ENCODE peak calls at places on chromosomes 12 and 14, in eight cellular contexts. A is RWPE2, R is heart right ventricle, F is heart left ventricle, S is psoas muscle, L is GM10248, N is pancreas, T is HFFc6. Q is an unnamed sample.

GRCh38 chr12:130026608-130027176 is 122.9 kb upstream of the TMEM132D start:
- DNase-seq in R (no peak), L (no peak), S (no peak), T (no peak), F (no peak), N (peak), A (no peak), Q (peak)

GRCh38 chr14:100392266-100392850 is 69.2 kb downstream of the SLC25A47 start:
- DNase-seq in N (no peak), S (no peak), T (no peak), L (no peak), R (no peak), A (no peak), F (no peak), Q (no peak)

GRCh38 chr12:93804392-93805179 is 127.4 kb downstream of the CRADD start:
- DNase-seq in S (no peak), A (no peak), L (no peak), F (no peak), R (no peak), T (peak), N (no peak), Q (no peak)

GRCh38 chr12:53481108-53481442 is 18.2 kb downstream of the MAP3K12 start:
- DNase-seq in R (no peak), N (no peak), L (no peak), A (no peak), S (no peak), F (no peak), T (no peak), Q (no peak)

GRCh38 chr12:93911436-93911835 is 234.3 kb downstream of the CRADD start:
- DNase-seq in N (no peak), L (no peak), A (no peak), S (no peak), R (no peak), F (no peak), T (no peak), Q (no peak)

GRCh38 chr12:53963434-53964314 is 9.0 kb downstream of the HOXC12 start:
- DNase-seq in S (no peak), A (no peak), N (no peak), F (no peak), R (no peak), L (no peak), T (no peak), Q (no peak)

GRCh38 chr14:52553002-52553670 is 500 bp downstream of the GPR137C start:
- DNase-seq in A (peak), T (no peak), L (peak), N (peak), R (peak), F (peak), S (peak), Q (peak)

GRCh38 chr12:18158774-18159557 is 69.0 kb upstream of the RERGL start:
- DNase-seq in A (no peak), T (no peak), L (peak), S (no peak), N (peak), F (no peak), R (no peak), Q (no peak)

GRCh38 chr12:57755454-57756372 is 810 bp downstream of the MARCHF9 start:
- DNase-seq in L (no peak), R (no peak), T (no peak), A (no peak), N (peak), S (no peak), F (no peak), Q (peak)

GRCh38 chr12:52415870-52416750 is 10.0 kb upstream of the KRT82 start:
- DNase-seq in A (no peak), L (no peak), S (peak), F (peak), R (peak), T (peak), N (peak), Q (no peak)

GRCh38 chr14:90419200-90419599 is 22.4 kb downstream of the CALM1 start:
- DNase-seq in S (peak), A (peak), R (peak), L (no peak), T (peak), F (peak), N (peak), Q (peak)

GRCh38 chr14:87615822-87616679 is 376.9 kb downstream of the GALC start:
- DNase-seq in S (peak), F (peak), N (peak), R (peak), T (no peak), A (no peak), L (peak), Q (peak)

GRCh38 chr12:64943686-64944085 is 119.2 kb downstream of the TBC1D30 start:
- DNase-seq in T (no peak), N (no peak), L (no peak), R (no peak), A (no peak), F (no peak), S (no peak), Q (no peak)

GRCh38 chr12:106883421-106883820 is 72.3 kb upstream of the TMEM263 start:
- DNase-seq in N (no peak), S (no peak), A (no peak), L (no peak), F (no peak), T (peak), R (no peak), Q (no peak)

GRCh38 chr14:93064411-93065271 is 51.1 kb downstream of the ITPK1 start:
- DNase-seq in T (peak), S (no peak), R (peak), A (no peak), F (peak), L (no peak), N (no peak), Q (no peak)

GRCh38 chr12:27164330-27165045 is 79.6 kb upstream of the STK38L start:
- DNase-seq in N (no peak), L (no peak), A (no peak), R (no peak), F (no peak), T (no peak), S (no peak), Q (no peak)

GRCh38 chr14:98909251-98909944 is 362.6 kb downstream of the BCL11B start:
- DNase-seq in A (no peak), N (no peak), F (no peak), L (no peak), T (peak), R (no peak), S (no peak), Q (no peak)

GRCh38 chr12:77968021-77968420 is 137.3 kb downstream of the NAV3 start:
- DNase-seq in R (no peak), S (no peak), L (no peak), A (no peak), N (no peak), F (no peak), T (no peak), Q (no peak)

GRCh38 chr14:34770901-34771300 is 56.5 kb upstream of the CFL2 start:
- DNase-seq in S (no peak), T (no peak), A (no peak), R (no peak), F (no peak), N (no peak), L (no peak), Q (no peak)

GRCh38 chr12:130826151-130826801 is 12.8 kb downstream of the STX2 start:
- DNase-seq in R (no peak), F (no peak), S (peak), N (peak), A (no peak), T (peak), L (peak), Q (no peak)

GRCh38 chr12:65567820-65568219 is 256.5 kb upstream of the HMGA2 start:
- DNase-seq in R (no peak), L (no peak), N (no peak), T (no peak), A (no peak), F (no peak), S (no peak), Q (peak)

GRCh38 chr14:43003845-43004244 is 1397.2 kb downstream of the LRFN5 start:
- DNase-seq in A (no peak), F (no peak), T (no peak), R (no peak), L (no peak), S (no peak), N (no peak), Q (no peak)

GRCh38 chr12:34402899-34403705 is 380.8 kb downstream of the ALG10 start:
- DNase-seq in R (peak), F (peak), A (peak), N (peak), S (peak), T (no peak), L (peak), Q (no peak)

GRCh38 chr14:71739273-71739990 is 192.8 kb upstream of the RGS6 start:
- DNase-seq in F (no peak), T (no peak), N (peak), R (peak), L (no peak), A (no peak), S (no peak), Q (no peak)

GRCh38 chr14:58844544-58844943 is 206.8 kb downstream of the DACT1 start:
- DNase-seq in F (no peak), S (no peak), T (no peak), A (no peak), R (no peak), N (no peak), L (no peak), Q (no peak)

GRCh38 chr12:53623526-53623925 is 2.7 kb downstream of the ATF7 start:
- DNase-seq in S (no peak), F (no peak), N (no peak), R (peak), T (no peak), A (no peak), L (no peak), Q (no peak)

GRCh38 chr12:94309348-94309747 is 150.3 kb downstream of the CEP83 start:
- DNase-seq in S (no peak), A (no peak), R (no peak), L (peak), T (no peak), F (no peak), N (no peak), Q (no peak)

GRCh38 chr14:50064993-50065392 is 51.4 kb downstream of the VCPKMT start:
- DNase-seq in R (peak), F (no peak), T (no peak), S (no peak), L (peak), A (no peak), N (no peak), Q (peak)

GRCh38 chr14:67557118-67557517 is 24.0 kb downstream of the PLEKHH1 start:
- DNase-seq in F (no peak), S (no peak), T (no peak), R (no peak), L (no peak), N (no peak), A (no peak), Q (no peak)

GRCh38 chr12:43805857-43806736 is at the start of gene TWF1:
- DNase-seq in S (peak), L (peak), R (peak), T (peak), A (peak), F (peak), N (peak), Q (peak)
- TF ChIP-seq CTCF in S (no peak), L (no peak), R (peak), T (peak), A (peak), F (peak), N (no peak), Q (peak)

GRCh38 chr12:119012179-119012578 is 30.8 kb downstream of the SRRM4 start:
- DNase-seq in A (no peak), S (no peak), F (no peak), N (no peak), T (no peak), L (no peak), R (no peak), Q (no peak)

GRCh38 chr12:119020377-119021360 is 39.3 kb downstream of the SRRM4 start:
- DNase-seq in L (peak), R (peak), T (no peak), F (peak), S (no peak), N (peak), A (no peak), Q (peak)

GRCh38 chr12:119013023-119013422 is 31.7 kb downstream of the SRRM4 start:
- DNase-seq in T (no peak), S (no peak), N (no peak), L (no peak), F (no peak), R (no peak), A (no peak), Q (no peak)

GRCh38 chr12:119014368-119014767 is 33.0 kb downstream of the SRRM4 start:
- DNase-seq in T (no peak), A (no peak), L (no peak), N (no peak), S (no peak), F (no peak), R (no peak), Q (no peak)

GRCh38 chr12:119016715-119017114 is 35.4 kb downstream of the SRRM4 start:
- DNase-seq in N (no peak), R (no peak), S (no peak), F (no peak), T (no peak), L (no peak), A (no peak), Q (no peak)
- TF ChIP-seq CTCF in N (no peak), R (no peak), S (no peak), F (no peak), T (no peak), L (no peak), A (no peak), Q (no peak)

DNA sequence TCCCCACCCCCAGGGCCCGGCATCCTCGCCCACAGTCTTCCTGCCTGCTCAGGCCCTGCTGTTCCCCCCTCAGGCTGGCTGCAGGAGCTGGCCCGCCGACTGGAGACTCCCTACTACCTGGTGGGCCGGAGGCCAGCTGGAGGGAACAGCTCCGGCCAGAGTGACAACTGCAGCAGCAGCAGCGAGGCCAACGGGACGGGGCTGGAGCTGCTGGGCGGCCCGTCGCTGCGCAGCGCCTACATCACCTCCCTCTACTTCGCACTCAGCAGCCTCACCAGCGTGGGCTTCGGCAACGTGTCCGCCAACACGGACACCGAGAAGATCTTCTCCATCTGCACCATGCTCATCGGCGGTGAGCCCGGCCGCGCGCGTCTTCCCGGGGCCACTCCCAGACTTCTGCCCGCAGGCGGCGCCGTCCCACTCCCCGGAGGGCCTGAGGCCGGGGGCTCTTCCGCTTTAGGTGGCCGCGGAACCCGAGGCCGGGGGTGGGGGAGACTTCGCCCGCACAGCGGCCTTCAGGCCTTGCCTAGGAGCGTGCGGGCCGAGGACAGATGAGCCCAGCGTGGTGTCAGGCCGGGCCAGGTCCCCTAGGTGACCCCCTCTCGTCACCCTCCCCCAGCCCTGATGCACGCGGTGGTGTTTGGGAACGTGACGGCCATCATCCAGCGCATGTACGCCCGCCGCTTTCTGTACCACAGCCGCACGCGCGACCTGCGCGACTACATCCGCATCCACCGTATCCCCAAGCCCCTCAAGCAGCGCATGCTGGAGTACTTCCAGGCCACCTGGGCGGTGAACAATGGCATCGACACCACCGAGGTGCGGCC is 10.2 kb downstream of the KCNH3 start:
- DNase-seq in F (peak), N (no peak), R (no peak), S (no peak), L (no peak), T (no peak), A (no peak), Q (peak)
- TF ChIP-seq CTCF in F (peak), N (no peak), R (peak), S (peak), L (peak), T (peak), A (no peak), Q (peak)

GRCh38 chr14:88941414-88941813 is 117.0 kb downstream of the TTC8 start:
- DNase-seq in L (no peak), S (no peak), F (no peak), N (no peak), A (no peak), R (no peak), T (no peak), Q (no peak)
- TF ChIP-seq CTCF in L (no peak), S (no peak), F (no peak), N (no peak), A (no peak), R (no peak), T (no peak), Q (no peak)

DNA sequence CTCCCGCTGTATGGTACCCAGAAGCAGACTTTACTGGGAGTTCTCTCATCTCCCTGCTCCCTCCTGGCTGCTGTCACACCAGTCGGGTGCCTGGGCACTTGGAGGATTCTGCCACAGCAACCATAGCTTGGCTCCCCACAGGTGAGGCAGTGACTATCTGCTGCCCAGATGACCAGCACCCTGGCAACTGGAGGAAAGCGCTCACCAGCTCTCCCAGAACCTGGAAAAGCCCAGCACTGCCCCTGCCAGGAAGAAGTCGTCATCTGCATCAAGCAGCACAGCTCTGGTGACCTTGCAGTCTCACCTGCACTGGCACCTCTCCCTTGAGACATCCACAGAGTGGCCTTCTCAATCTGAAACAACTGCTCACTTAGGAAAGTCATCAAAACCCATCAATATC is 31.9 kb upstream of the TC2N start:
- DNase-seq in T (no peak), N (peak), S (no peak), A (no peak), R (no peak), L (no peak), F (no peak), Q (no peak)
- TF ChIP-seq CTCF in T (no peak), N (no peak), S (no peak), A (peak), R (no peak), L (no peak), F (no peak), Q (no peak)

GRCh38 chr12:41794341-41794740 is 350.3 kb downstream of the GXYLT1 start:
- DNase-seq in R (no peak), L (no peak), A (no peak), N (no peak), T (no peak), F (no peak), S (no peak), Q (no peak)

GRCh38 chr12:41801261-41801660 is 343.4 kb downstream of the GXYLT1 start:
- DNase-seq in T (no peak), S (no peak), A (no peak), L (no peak), F (no peak), R (no peak), N (no peak), Q (no peak)

GRCh38 chr12:41795066-41795465 is 349.6 kb downstream of the GXYLT1 start:
- DNase-seq in S (no peak), L (no peak), N (no peak), R (no peak), T (no peak), A (no peak), F (no peak), Q (no peak)

GRCh38 chr12:41795910-41796309 is 348.8 kb downstream of the GXYLT1 start:
- DNase-seq in N (no peak), A (no peak), S (no peak), T (no peak), L (no peak), F (no peak), R (no peak), Q (no peak)
- TF ChIP-seq CTCF in N (no peak), A (no peak), S (no peak), T (no peak), L (no peak), F (no peak), R (no peak), Q (no peak)

DNA sequence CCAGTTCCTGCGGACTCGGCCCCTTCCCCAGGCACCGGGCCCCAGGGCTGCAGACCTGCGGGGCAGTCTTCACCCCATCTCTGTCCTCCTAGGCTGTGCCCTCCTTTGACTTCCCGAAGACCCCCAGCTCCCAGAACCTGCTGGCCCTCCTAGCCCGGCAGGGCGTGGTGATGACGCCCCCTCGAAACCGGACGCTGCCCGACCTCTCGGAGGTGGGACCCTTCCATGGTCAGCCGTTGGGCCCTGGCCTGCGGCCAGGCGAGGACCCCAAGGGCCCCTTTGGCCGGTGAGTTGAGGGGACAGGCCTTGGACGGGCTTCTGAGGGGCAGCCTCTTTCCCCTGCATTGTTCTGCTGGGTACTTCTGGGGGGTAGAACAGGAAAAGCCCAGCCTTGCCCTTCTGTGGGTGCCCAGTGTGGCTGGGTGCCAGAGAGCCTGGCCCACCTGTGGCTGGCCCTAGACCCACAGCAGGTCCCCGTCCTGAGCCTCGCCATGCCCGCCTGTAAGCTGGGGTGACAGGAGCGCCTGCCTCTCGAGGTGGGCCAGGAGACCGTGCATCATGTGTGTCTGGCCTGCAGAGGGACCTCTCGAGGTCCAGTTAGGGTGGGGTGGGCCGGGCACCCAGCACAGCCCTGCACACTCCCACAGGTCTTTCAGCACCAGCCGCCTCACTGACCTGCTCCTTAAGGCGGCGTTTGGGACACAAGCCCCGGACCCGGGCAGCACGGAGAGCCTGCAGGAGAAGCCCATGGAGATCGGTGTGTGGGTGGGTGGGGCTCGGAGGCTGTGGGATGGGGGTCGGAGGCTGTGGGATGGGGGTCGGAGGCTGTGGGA is 12.6 kb upstream of the PUS1 start:
- DNase-seq in L (no peak), S (peak), A (no peak), R (no peak), T (no peak), F (no peak), N (no peak), Q (no peak)
- TF ChIP-seq CTCF in L (no peak), S (no peak), A (no peak), R (no peak), T (peak), F (no peak), N (no peak), Q (no peak)

Q was measured in thyroid gland.